ENCODE peak calls at places on chromosome 6, in six cellular contexts. N is mammary epithelial cell, K is activated B cell treated with CpG ODN at 0.5 μM for 24 hours, F is cardiac fibroblast, T is heart right ventricle, Z is body of pancreas. Q is an unnamed sample.

GRCh38 chr6:5337573-5337972 is 76.3 kb downstream of the FARS2 start:
- DNase-seq in N (no peak), K (no peak), F (peak), T (no peak), Z (no peak), Q (no peak)

GRCh38 chr6:3228791-3229565 is 1.5 kb upstream of the TUBB2B start:
- DNase-seq in N (no peak), K (no peak), F (no peak), T (no peak), Z (no peak), Q (peak)

GRCh38 chr6:105066836-105067235 is 109.9 kb downstream of the LIN28B start:
- DNase-seq in N (no peak), K (no peak), F (no peak), T (no peak), Z (no peak), Q (no peak)

GRCh38 chr6:41066867-41067304 is 5.3 kb downstream of the OARD1 start:
- DNase-seq in N (peak), K (no peak), F (peak), T (peak), Z (peak), Q (peak)

GRCh38 chr6:145534986-145535385 is 200.3 kb downstream of the EPM2A start:
- DNase-seq in N (no peak), K (no peak), F (no peak), T (no peak), Z (no peak), Q (no peak)

GRCh38 chr6:11241793-11242201 is 9.3 kb upstream of the NEDD9 start:
- DNase-seq in N (no peak), K (no peak), F (peak), T (peak), Z (peak), Q (peak)

GRCh38 chr6:4370066-4370465 is 234.7 kb upstream of the ECI2 start:
- DNase-seq in N (peak), K (no peak), F (peak), T (no peak), Z (no peak), Q (no peak)

GRCh38 chr6:3749991-3750323 is 1.6 kb downstream of the PXDC1 start:
- DNase-seq in N (peak), K (no peak), F (peak), T (peak), Z (peak), Q (no peak)

GRCh38 chr6:85464722-85465150 is 14.9 kb downstream of the NT5E start:
- DNase-seq in N (peak), K (no peak), F (peak), T (no peak), Z (no peak), Q (no peak)

GRCh38 chr6:73675466-73676098 is 20.4 kb upstream of the CD109 start:
- DNase-seq in N (peak), K (peak), F (peak), T (peak), Z (peak), Q (peak)

GRCh38 chr6:26199773-26200728 is 112.8 kb downstream of the HFE start:
- DNase-seq in N (no peak), K (no peak), F (peak), T (no peak), Z (no peak), Q (peak)

GRCh38 chr6:36930483-36930882 is 24.1 kb upstream of the PI16 start:
- DNase-seq in N (no peak), K (no peak), F (no peak), T (no peak), Z (no peak), Q (no peak)

GRCh38 chr6:51934098-51934497 is 153.3 kb downstream of the PKHD1 start:
- DNase-seq in N (no peak), K (no peak), F (peak), T (no peak), Z (no peak), Q (peak)
- TF ChIP-seq CTCF in N (peak), K (no peak), F (no peak), T (no peak), Z (no peak), Q (peak)

DNA sequence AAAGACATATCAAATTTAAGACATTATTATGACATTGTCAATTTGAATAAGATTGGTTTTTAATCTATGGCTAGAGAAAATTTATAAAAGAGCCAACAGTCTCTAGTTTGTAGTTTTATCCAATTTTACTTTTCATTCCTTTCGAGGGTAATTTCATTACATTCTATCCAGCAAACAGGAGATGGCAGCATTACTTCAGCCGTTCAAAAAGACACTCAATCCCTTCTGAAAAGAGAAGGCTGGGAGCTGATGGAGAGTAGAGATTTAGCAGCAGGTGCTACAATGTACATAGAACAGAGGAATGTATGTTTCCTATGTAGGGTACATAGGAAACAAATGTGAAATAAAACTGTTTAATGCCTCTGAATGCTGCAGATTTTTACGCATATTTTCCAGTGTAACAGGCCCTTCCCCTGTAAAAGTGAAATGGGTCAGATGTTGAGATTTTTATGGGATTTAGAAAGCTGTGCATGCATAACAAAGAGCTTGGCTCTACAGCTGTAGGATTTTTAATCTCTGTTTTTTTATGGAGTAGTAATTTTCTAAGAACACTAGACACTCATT is 15.9 kb downstream of the RPS12 start:
- DNase-seq in N (no peak), K (no peak), F (peak), T (peak), Z (no peak), Q (no peak)
- TF ChIP-seq CTCF in N (peak), K (no peak), F (peak), T (peak), Z (peak), Q (peak)

GRCh38 chr6:27471365-27472115 is 1.4 kb downstream of the ZNF184 start:
- DNase-seq in N (no peak), K (no peak), F (no peak), T (no peak), Z (no peak), Q (no peak)

GRCh38 chr6:27474172-27474465 is 1.2 kb upstream of the ZNF184 start:
- DNase-seq in N (no peak), K (no peak), F (no peak), T (no peak), Z (peak), Q (no peak)

GRCh38 chr6:27472182-27472616 is 706 bp downstream of the ZNF184 start:
- DNase-seq in N (peak), K (no peak), F (peak), T (peak), Z (peak), Q (peak)

GRCh38 chr6:27474672-27475071 is 1.8 kb upstream of the ZNF184 start:
- DNase-seq in N (no peak), K (no peak), F (no peak), T (no peak), Z (no peak), Q (no peak)

GRCh38 chr6:27472617-27473400 is at the start of gene ZNF184:
- DNase-seq in N (peak), K (peak), F (peak), T (peak), Z (peak), Q (peak)
- TF ChIP-seq CTCF in N (no peak), K (no peak), F (no peak), T (peak), Z (peak), Q (no peak)

GRCh38 chr6:154277578-154278128 is 79.0 kb downstream of the IPCEF1 start:
- DNase-seq in N (no peak), K (no peak), F (no peak), T (no peak), Z (no peak), Q (no peak)
- TF ChIP-seq CTCF in N (no peak), K (no peak), F (no peak), T (no peak), Z (no peak), Q (no peak)

DNA sequence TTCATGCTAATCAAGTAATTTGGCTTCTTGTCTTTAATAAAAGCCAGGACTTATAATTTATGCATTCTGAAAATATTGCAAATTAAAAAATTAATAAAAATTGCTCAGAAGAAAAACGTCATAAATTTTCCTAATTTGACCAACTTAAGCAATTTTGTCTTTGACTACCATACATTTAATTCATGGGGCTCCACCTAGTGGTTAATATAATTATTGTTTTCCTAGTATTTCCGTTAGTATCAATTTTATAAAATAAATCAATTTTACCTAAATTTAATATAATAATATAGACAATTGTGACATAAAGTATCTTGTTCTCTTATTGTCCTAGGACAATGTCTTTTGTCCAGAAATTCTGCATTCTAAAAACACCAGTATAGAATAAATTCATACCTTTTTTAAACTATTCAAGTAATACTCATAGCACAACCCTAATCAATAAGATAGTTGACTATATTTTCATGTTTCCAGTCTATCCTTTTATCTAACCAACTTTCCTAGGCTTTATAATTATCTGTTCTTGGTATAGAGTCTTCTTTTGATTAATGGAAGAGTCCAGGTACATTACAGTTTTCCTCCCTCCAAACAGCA is 319.9 kb downstream of the TRDN start:
- DNase-seq in N (no peak), K (no peak), F (peak), T (no peak), Z (no peak), Q (no peak)
- TF ChIP-seq CTCF in N (peak), K (no peak), F (peak), T (peak), Z (peak), Q (peak)